ENCODE peak calls at places on chromosomes 12 and 14, in seven cellular contexts. E, Y, H, N, W, V and R are unnamed samples.

GRCh38 chr14:78700236-78700635 is 530.1 kb downstream of the NRXN3 start:
- DNase-seq in E (peak; percentile 19), Y (no peak), H (no peak), N (no peak), W (no peak), V (no peak), R (no peak)

GRCh38 chr12:51351913-51352532 is 5.5 kb upstream of the CELA1 start:
- DNase-seq in E (peak; percentile 5), Y (no peak), H (no peak), N (peak; percentile 71), W (no peak), V (no peak), R (no peak)

GRCh38 chr14:71592361-71592760 is 339.9 kb upstream of the RGS6 start:
- DNase-seq in E (no peak), Y (no peak), H (no peak), N (no peak), W (no peak), V (no peak), R (no peak)

GRCh38 chr12:31322651-31323248 is 3.2 kb downstream of the SINHCAF start:
- DNase-seq in E (no peak), Y (no peak), H (no peak), N (no peak), W (no peak), V (no peak), R (no peak)

GRCh38 chr12:81992461-81992860 is 233.3 kb upstream of the PPFIA2 start:
- DNase-seq in E (no peak), Y (no peak), H (peak; percentile 15), N (peak; percentile 20), W (no peak), V (no peak), R (no peak)

GRCh38 chr14:91175296-91175695 is 61.4 kb downstream of the DGLUCY start:
- DNase-seq in E (no peak), Y (no peak), H (no peak), N (no peak), W (no peak), V (no peak), R (no peak)

GRCh38 chr14:32203928-32204357 is 874 bp upstream of the RNU6-8 start:
- DNase-seq in E (no peak), Y (no peak), H (peak; percentile 36), N (no peak), W (no peak), V (peak; percentile 64), R (no peak)

GRCh38 chr12:96400631-96401060 is 407 bp upstream of the CDK17 start:
- DNase-seq in E (no peak), Y (no peak), H (no peak), N (no peak), W (no peak), V (no peak), R (peak; percentile 33)

GRCh38 chr12:40829738-40830144 is 137.5 kb downstream of the CNTN1 start:
- DNase-seq in E (no peak), Y (no peak), H (no peak), N (no peak), W (no peak), V (no peak), R (no peak)

GRCh38 chr14:30888480-30889243 is 14.3 kb downstream of the COCH start:
- DNase-seq in E (no peak), Y (no peak), H (no peak), N (no peak), W (no peak), V (no peak), R (no peak)

GRCh38 chr12:123942277-123942653 is 30.4 kb downstream of the CCDC92 start:
- DNase-seq in E (no peak), Y (no peak), H (no peak), N (no peak), W (no peak), V (no peak), R (no peak)

GRCh38 chr12:124294686-124295315 is at the start of gene RFLNA:
- DNase-seq in E (no peak), Y (no peak), H (no peak), N (no peak), W (no peak), V (no peak), R (no peak)

GRCh38 chr12:64452559-64453329 is 824 bp downstream of the TBK1 start:
- DNase-seq in E (no peak), Y (no peak), H (no peak), N (no peak), W (no peak), V (no peak), R (no peak)

GRCh38 chr12:1277905-1278304 is 286.9 kb downstream of the ERC1 start:
- DNase-seq in E (peak; percentile 33), Y (no peak), H (no peak), N (no peak), W (no peak), V (no peak), R (no peak)

GRCh38 chr12:107368586-107368985 is 275.2 kb upstream of the CRY1 start:
- DNase-seq in E (no peak), Y (no peak), H (no peak), N (no peak), W (no peak), V (no peak), R (no peak)

GRCh38 chr14:75858375-75858774 is 123.4 kb downstream of the TGFB3 start:
- DNase-seq in E (no peak), Y (no peak), H (no peak), N (no peak), W (no peak), V (no peak), R (no peak)

GRCh38 chr12:131830335-131831020 is 2.3 kb downstream of the MMP17 start:
- DNase-seq in E (no peak), Y (peak; percentile 90), H (peak; percentile 55), N (no peak), W (no peak), V (peak; percentile 92), R (no peak)

GRCh38 chr12:28780096-28780495 is 369.0 kb upstream of the FAR2 start:
- DNase-seq in E (no peak), Y (no peak), H (no peak), N (no peak), W (no peak), V (no peak), R (no peak)

GRCh38 chr14:58072288-58073071 is 79.5 kb downstream of the ARMH4 start:
- DNase-seq in E (peak; percentile 68), Y (no peak), H (no peak), N (peak; percentile 35), W (no peak), V (no peak), R (no peak)

GRCh38 chr12:12979731-12980259 is 20.3 kb downstream of the HEBP1 start:
- DNase-seq in E (no peak), Y (no peak), H (no peak), N (no peak), W (no peak), V (no peak), R (no peak)

GRCh38 chr12:21774358-21775129 is at the start of gene KCNJ8:
- DNase-seq in E (no peak), Y (peak; percentile 70), H (peak; percentile 16), N (peak; percentile 7), W (no peak), V (peak; percentile 92), R (no peak)

GRCh38 chr14:64812412-64812811 is 67.3 kb downstream of the SPTB start:
- DNase-seq in E (peak; percentile 95), Y (no peak), H (peak; percentile 36), N (no peak), W (no peak), V (no peak), R (no peak)

GRCh38 chr14:76236172-76237130 is 84.7 kb downstream of the GPATCH2L start:
- DNase-seq in E (no peak), Y (no peak), H (no peak), N (no peak), W (no peak), V (no peak), R (no peak)

GRCh38 chr12:110316861-110317260 is 35.8 kb downstream of the ATP2A2 start:
- DNase-seq in E (no peak), Y (no peak), H (no peak), N (no peak), W (no peak), V (no peak), R (no peak)